ENCODE peak calls at places on chromosomes 6 and 20, in nine cellular contexts. M is Panc1, B is A549, W is GM12878, X is tibial artery, Q is pancreas, C is cardiac muscle cell, S is fibroblast of lung, Y is astrocyte of the spinal cord. F is an unnamed sample.

GRCh38 chr6:7723041-7723447 is 2.9 kb upstream of the BMP6 start:
- DNase-seq in X (peak; percentile 83), M (peak; percentile 63), B (peak; percentile 84), W (no peak), S (peak; percentile 76), Y (peak; percentile 85), C (peak; percentile 92), Q (peak; percentile 63), F (peak; percentile 33)

GRCh38 chr20:31674895-31675827 is 37.4 kb downstream of the COX4I2 start:
- DNase-seq in W (no peak), S (peak; percentile 88), Y (peak; percentile 73), M (no peak), C (peak; percentile 97), Q (no peak), B (no peak), X (peak; percentile 80), F (no peak)

GRCh38 chr20:41198443-41198842 is 61.1 kb downstream of the PLCG1 start:
- DNase-seq in C (no peak), X (no peak), W (no peak), S (no peak), Q (no peak), Y (no peak), B (no peak), M (no peak), F (no peak)

GRCh38 chr6:76681781-76682180 is 609.3 kb upstream of the IMPG1 start:
- DNase-seq in W (no peak), M (no peak), Y (peak; percentile 9), Q (no peak), B (no peak), S (peak; percentile 3), C (peak; percentile 77), X (no peak), F (no peak)

GRCh38 chr20:54680439-54680838 is 205.0 kb downstream of the DOK5 start:
- DNase-seq in Y (no peak), X (no peak), S (no peak), M (no peak), Q (no peak), B (no peak), C (no peak), W (no peak), F (no peak)

GRCh38 chr6:130470777-130471176 is 105.0 kb downstream of the TMEM200A start:
- DNase-seq in B (no peak), Q (no peak), C (no peak), S (no peak), W (peak; percentile 7), M (no peak), Y (no peak), X (no peak), F (no peak)

GRCh38 chr6:68025764-68026163 is 609.3 kb upstream of the ADGRB3 start:
- DNase-seq in W (no peak), B (no peak), Y (no peak), C (no peak), X (no peak), Q (no peak), M (no peak), S (no peak), F (no peak)

GRCh38 chr6:158032354-158032733 is 50.7 kb downstream of the SYNJ2 start:
- DNase-seq in C (no peak), W (no peak), Y (no peak), X (peak; percentile 18), S (no peak), B (no peak), M (no peak), Q (no peak), F (no peak)

GRCh38 chr20:48832423-48832735 is 4.6 kb upstream of the PREX1 start:
- DNase-seq in M (no peak), Y (no peak), X (peak; percentile 44), S (no peak), W (no peak), C (no peak), Q (no peak), B (no peak), F (no peak)

GRCh38 chr6:149410557-149410956 is 10.5 kb downstream of the SUMO4 start:
- DNase-seq in Q (no peak), M (no peak), C (no peak), Y (no peak), S (no peak), X (no peak), B (no peak), W (no peak), F (no peak)

GRCh38 chr6:161242779-161243693 is 30.8 kb downstream of the AGPAT4 start:
- DNase-seq in W (no peak), Y (peak; percentile 82), Q (no peak), C (peak; percentile 39), X (no peak), B (no peak), M (no peak), S (peak; percentile 89), F (peak; percentile 86)

GRCh38 chr6:163415620-163416379 is 1.3 kb downstream of the QKI start:
- DNase-seq in B (peak; percentile 44), S (peak; percentile 70), W (peak; percentile 72), M (no peak), C (peak; percentile 67), Y (peak; percentile 73), X (peak; percentile 47), Q (peak; percentile 23), F (no peak)

GRCh38 chr6:44003345-44004061 is 123.7 kb downstream of the MRPL14 start:
- DNase-seq in Y (no peak), M (no peak), C (no peak), X (no peak), W (no peak), S (no peak), B (no peak), Q (peak; percentile 38), F (no peak)

GRCh38 chr6:25883536-25883935 is 9.5 kb upstream of the SLC17A3 start:
- DNase-seq in X (no peak), M (no peak), S (no peak), W (no peak), Y (no peak), C (peak; percentile 48), Q (no peak), B (no peak), F (no peak)

GRCh38 chr6:25880601-25881000 is 6.6 kb upstream of the SLC17A3 start:
- DNase-seq in W (no peak), X (no peak), S (no peak), Q (no peak), Y (no peak), C (no peak), B (no peak), M (no peak), F (no peak)

GRCh38 chr6:25883991-25884390 is 9.9 kb upstream of the SLC17A3 start:
- DNase-seq in Q (no peak), B (peak; percentile 74), M (no peak), S (peak; percentile 1), Y (no peak), C (peak; percentile 93), W (no peak), X (no peak), F (no peak)

GRCh38 chr6:25878721-25879322 is 4.8 kb upstream of the SLC17A3 start:
- DNase-seq in W (no peak), M (no peak), Y (no peak), X (no peak), Q (no peak), B (no peak), S (no peak), C (no peak), F (no peak)

GRCh38 chr6:25882066-25882496 is 8.0 kb upstream of the SLC17A3 start:
- DNase-seq in Y (no peak), Q (no peak), B (peak; percentile 77), M (no peak), C (peak; percentile 19), X (no peak), W (no peak), S (no peak), F (no peak)
- H3K4me3 ChIP-seq in Y (no peak overlapping the region), Q (no peak overlapping the region), B (peak overlapping the region; percentile 30), M (no peak overlapping the region), C (no peak overlapping the region), X (no peak overlapping the region), W (no peak overlapping the region), S (no peak overlapping the region), F (no peak overlapping the region)

DNA sequence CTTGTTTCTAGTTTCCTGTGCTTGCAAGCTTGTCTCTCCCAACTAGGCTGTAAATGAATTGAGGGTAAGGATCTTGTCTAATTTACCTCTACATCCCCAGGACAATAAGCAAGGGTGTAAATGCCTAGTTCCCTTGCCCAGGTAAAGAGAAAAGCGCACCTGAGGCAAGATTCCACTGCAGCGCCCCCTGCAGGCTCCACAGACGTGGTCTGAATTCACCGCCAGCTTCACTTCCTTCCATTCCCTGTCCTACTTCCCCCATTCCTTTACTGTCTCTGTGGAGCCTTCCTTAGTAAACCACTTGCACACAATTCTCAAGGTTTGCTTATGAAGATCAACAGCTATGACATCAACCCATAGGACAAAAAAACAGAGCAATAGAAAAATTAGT is 42.3 kb downstream of the ANKEF1 start:
- DNase-seq in S (no peak), X (no peak), B (no peak), Q (no peak), Y (no peak), M (no peak), C (no peak), W (no peak), F (no peak)
- TF ChIP-seq CTCF in S (peak; percentile 10), X (no peak), B (peak; percentile 61), Q (no peak), Y (peak; percentile 39), M (peak; percentile 59), C (peak; percentile 48), W (peak; percentile 41), F (no peak)

DNA sequence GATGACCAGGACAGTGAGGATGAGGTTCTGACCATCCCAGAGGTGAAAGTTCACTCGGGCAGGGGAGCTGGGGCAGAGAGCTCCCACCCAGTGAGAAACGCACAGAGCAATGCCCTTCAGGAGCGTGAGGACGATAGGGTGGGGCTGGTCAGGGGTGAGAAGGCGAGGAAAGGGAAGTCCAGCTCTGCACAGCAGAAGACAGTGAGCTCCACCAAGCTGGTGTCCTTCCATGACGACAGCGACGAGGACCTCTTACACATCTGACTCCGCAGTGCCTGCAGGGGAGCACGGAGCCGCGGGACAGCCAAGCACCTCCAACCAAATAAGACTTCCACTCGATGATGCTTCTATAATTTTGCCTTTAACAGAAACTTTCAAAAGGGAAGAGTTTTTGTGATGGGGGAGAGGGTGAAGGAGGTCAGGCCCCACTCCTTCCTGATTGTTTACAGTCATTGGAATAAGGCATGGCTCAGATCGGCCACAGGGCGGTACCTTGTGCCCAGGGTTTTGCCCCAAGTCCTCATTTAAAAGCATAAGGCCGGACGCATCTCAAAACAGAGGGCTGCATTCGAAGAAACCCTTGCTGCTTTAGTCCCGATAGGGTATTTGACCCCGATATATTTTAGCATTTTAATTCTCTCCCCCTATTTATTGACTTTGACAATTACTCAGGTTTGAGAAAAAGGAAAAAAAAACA is 16.6 kb upstream of the SLC22A1 start:
- DNase-seq in Q (no peak), B (peak; percentile 11), C (no peak), S (no peak), Y (no peak), W (no peak), M (no peak), X (no peak), F (no peak)
- H3K4me3 ChIP-seq in Q (no peak overlapping the region), B (no peak overlapping the region), C (no peak overlapping the region), S (no peak overlapping the region), Y (no peak overlapping the region), W (no peak overlapping the region), M (no peak overlapping the region), X (no peak overlapping the region), F (no peak overlapping the region)

DNA sequence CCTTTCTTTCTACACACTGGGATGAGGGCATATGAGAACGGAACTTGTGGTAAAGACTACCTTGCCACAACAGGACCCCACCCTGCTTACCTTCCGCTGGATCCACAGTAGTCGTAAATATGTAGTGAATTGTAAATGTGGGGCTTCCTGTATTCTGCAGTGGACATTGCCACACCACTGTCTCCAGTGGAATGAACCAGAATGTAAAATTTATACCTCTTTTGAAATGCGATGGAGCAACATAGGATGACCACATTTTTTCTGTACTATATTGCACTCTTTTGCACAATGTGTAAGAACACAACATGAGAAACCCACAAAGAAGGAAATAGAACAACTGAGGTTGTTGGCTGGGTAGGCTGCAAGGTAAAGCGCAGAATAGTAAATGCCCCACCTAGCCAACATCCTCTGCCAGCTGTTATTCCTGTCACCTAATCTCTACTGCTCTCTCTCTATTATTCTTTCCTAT is 16.1 kb upstream of the RIPOR2 start:
- DNase-seq in B (no peak), C (no peak), Y (no peak), W (no peak), Q (no peak), S (no peak), X (peak; percentile 30), M (no peak), F (no peak)
- TF ChIP-seq CTCF in B (no peak), C (no peak), Y (no peak), W (no peak), Q (no peak), S (no peak), X (no peak), M (no peak), F (no peak)